ENCODE peak calls at places on chromosomes 3 and 15, in ten cellular contexts. W is psoas muscle, J is mesothelial cell of epicardium, E is HCT116, S is GM20000, Y is foreskin keratinocyte, A is AG04449, O is retinal pigment epithelial cell, Q is fibroblast of mammary gland, N is adrenal gland. K is an unnamed sample.
A peak's percentile ranks its signal among the peaks of the same experiment; 100 is the strongest.

GRCh38 chr3:61571516-61572336 is 10.4 kb downstream of the PTPRG start:
- DNase-seq in W (peak; percentile 72), J (no peak), E (no peak), S (no peak), Y (no peak), A (peak; percentile 54), O (no peak), Q (peak; percentile 96), N (no peak), K (no peak)

GRCh38 chr15:68557469-68558317 is 21.1 kb upstream of the CORO2B start:
- DNase-seq in W (no peak), J (peak; percentile 28), E (no peak), S (no peak), Y (no peak), A (no peak), O (no peak), Q (no peak), N (no peak), K (no peak)

GRCh38 chr3:71579934-71580318 is 3.6 kb downstream of the FOXP1 start:
- DNase-seq in W (no peak), J (no peak), E (no peak), S (no peak), Y (peak; percentile 28), A (no peak), O (no peak), Q (no peak), N (no peak), K (no peak)

GRCh38 chr3:182793663-182794454 is 555 bp downstream of the ATP11B start:
- DNase-seq in W (peak; percentile 72), J (peak; percentile 70), E (no peak), S (peak; percentile 45), Y (peak; percentile 57), A (no peak), O (no peak), Q (peak; percentile 36), N (peak; percentile 47), K (peak; percentile 76)

GRCh38 chr15:62886431-62887071 is 156.0 kb upstream of the TPM1 start:
- DNase-seq in W (no peak), J (no peak), E (no peak), S (no peak), Y (no peak), A (no peak), O (no peak), Q (peak; percentile 62), N (no peak), K (no peak)

GRCh38 chr15:74121858-74122257 is 8.5 kb upstream of the ISLR2 start:
- DNase-seq in W (no peak), J (no peak), E (no peak), S (no peak), Y (no peak), A (no peak), O (no peak), Q (no peak), N (no peak), K (no peak)

GRCh38 chr15:50943623-50944022 is 35.1 kb downstream of the AP4E1 start:
- DNase-seq in W (no peak), J (no peak), E (no peak), S (no peak), Y (peak; percentile 35), A (no peak), O (no peak), Q (peak; percentile 54), N (no peak), K (no peak)

GRCh38 chr3:111691293-111691909 is 96.3 kb upstream of the ZBED2 start:
- DNase-seq in W (no peak), J (no peak), E (no peak), S (no peak), Y (no peak), A (no peak), O (no peak), Q (peak; percentile 66), N (no peak), K (no peak)

GRCh38 chr3:119783883-119784282 is 2.0 kb downstream of the NR1I2 start:
- DNase-seq in W (no peak), J (no peak), E (no peak), S (no peak), Y (no peak), A (no peak), O (no peak), Q (no peak), N (no peak), K (no peak)

GRCh38 chr15:73284073-73284472 is 84.7 kb downstream of the HCN4 start:
- DNase-seq in W (no peak), J (no peak), E (no peak), S (no peak), Y (no peak), A (no peak), O (no peak), Q (peak; percentile 36), N (no peak), K (no peak)

GRCh38 chr15:64865998-64866520 is 24.3 kb downstream of the PLEKHO2 start:
- DNase-seq in W (no peak), J (no peak), E (no peak), S (no peak), Y (peak; percentile 58), A (peak; percentile 76), O (no peak), Q (peak; percentile 75), N (peak; percentile 63), K (no peak)

GRCh38 chr15:68821898-68822380 is 1.2 kb upstream of the ANP32A start:
- DNase-seq in W (no peak), J (no peak), E (no peak), S (no peak), Y (peak; percentile 35), A (no peak), O (no peak), Q (peak; percentile 11), N (no peak), K (no peak)

DNA sequence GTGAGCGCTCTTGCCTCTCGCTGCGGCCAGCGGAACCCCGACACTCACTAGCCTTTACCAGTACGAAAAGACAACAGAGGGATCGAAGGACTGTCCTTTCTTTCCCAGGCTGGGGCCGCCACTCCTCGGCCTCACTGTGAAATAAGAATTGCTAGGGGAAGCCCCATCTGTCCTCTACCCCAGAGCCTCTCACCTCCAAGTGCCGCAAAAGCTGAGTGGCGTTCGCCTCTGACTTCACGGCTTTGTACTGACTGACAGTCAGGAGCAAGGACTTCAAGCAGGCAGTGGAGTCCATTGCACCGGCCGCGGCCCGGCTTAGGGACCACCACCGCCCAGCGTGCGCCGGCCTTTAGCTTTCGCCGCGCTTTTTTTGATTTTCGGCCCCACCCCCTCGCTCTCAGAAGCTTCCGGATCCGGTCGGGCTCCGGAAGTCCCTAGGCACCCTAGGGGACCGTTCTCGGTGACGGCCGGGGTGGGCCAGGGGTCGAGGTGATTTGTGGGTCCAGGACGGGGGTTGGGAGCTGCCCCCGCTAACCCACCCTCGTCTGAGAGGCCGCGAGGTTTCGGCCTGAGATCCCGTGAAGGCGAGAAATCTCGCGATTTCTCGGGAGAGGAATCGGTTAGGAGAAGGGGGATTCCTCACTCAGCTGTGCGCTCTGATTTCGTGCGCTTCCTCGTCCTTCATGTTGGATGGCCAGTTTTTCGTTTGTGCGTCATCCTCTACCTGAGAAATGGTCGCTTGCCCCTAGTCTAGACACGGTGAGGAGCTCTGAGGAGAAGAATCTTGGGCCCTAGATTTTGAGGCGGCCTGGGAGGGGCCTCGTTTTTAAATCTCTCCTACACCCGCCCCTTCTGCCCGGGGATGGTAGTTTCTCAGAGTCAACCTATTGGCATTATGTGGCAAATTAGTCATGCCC is at the start of the genes CIP2A and DZIP3:
- DNase-seq in W (peak; percentile 94), J (peak; percentile 93), E (peak; percentile 91), S (peak; percentile 87), Y (peak; percentile 92), A (peak; percentile 58), O (peak; percentile 80), Q (peak; percentile 91), N (peak; percentile 86), K (peak; percentile 95)
- TF ChIP-seq CTCF in W (no peak), J (no peak), E (no peak), S (no peak), Y (no peak), A (no peak), O (no peak), Q (peak; percentile 0), N (no peak), K (peak; percentile 38)

DNA sequence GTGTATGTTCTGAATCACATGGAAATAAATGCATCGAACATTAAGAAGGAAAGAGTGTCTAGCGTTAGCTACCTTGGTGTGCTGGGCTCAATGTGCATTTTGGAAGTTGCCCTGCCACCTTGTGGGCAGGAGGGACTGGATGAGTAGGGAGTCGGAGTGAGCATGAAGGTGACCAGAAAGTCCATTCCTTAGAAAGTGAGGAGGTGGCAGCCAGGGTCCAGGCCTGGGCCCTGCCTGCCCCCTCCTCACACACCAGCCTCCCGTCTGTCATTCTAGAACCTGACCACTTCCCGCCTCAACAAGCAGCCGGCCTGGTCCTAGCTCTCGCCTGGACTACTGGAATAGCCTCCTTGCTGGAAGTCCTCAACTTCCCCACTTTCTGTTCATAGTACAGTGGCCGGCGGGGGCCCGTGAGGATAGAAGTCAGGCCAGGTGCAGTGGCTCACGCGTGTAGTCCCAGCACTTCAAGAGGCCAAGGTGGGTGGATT is 10.2 kb upstream of the GATA2 start:
- DNase-seq in W (no peak), J (no peak), E (no peak), S (no peak), Y (no peak), A (no peak), O (no peak), Q (no peak), N (no peak), K (no peak)
- TF ChIP-seq CTCF in W (no peak), J (no peak), E (peak; percentile 36), S (no peak), Y (peak; percentile 37), A (peak; percentile 20), O (peak; percentile 37), Q (peak; percentile 16), N (no peak), K (peak; percentile 44)

GRCh38 chr3:174531262-174531982 is 327.7 kb upstream of the NAALADL2 start:
- DNase-seq in W (no peak), J (no peak), E (no peak), S (no peak), Y (peak; percentile 11), A (no peak), O (peak; percentile 3), Q (no peak), N (no peak), K (no peak)
- TF ChIP-seq CTCF in W (no peak), J (no peak), E (no peak), S (no peak), Y (no peak), A (no peak), O (no peak), Q (no peak), N (no peak), K (no peak)

GRCh38 chr3:135217730-135218129 is 422.7 kb downstream of the EPHB1 start:
- DNase-seq in W (no peak), J (no peak), E (no peak), S (no peak), Y (no peak), A (no peak), O (no peak), Q (no peak), N (no peak), K (no peak)

GRCh38 chr3:135214400-135214799 is 419.3 kb downstream of the EPHB1 start:
- DNase-seq in W (no peak), J (no peak), E (no peak), S (no peak), Y (no peak), A (no peak), O (no peak), Q (no peak), N (no peak), K (no peak)

GRCh38 chr3:135216659-135217058 is 421.6 kb downstream of the EPHB1 start:
- DNase-seq in W (no peak), J (no peak), E (no peak), S (no peak), Y (no peak), A (no peak), O (no peak), Q (no peak), N (no peak), K (no peak)

GRCh38 chr3:135215516-135215915 is 420.5 kb downstream of the EPHB1 start:
- DNase-seq in W (no peak), J (no peak), E (no peak), S (no peak), Y (no peak), A (no peak), O (no peak), Q (peak; percentile 37), N (no peak), K (no peak)

GRCh38 chr3:135213213-135213612 is 418.2 kb downstream of the EPHB1 start:
- DNase-seq in W (no peak), J (no peak), E (no peak), S (no peak), Y (no peak), A (no peak), O (no peak), Q (no peak), N (no peak), K (no peak)
- TF ChIP-seq CTCF in W (no peak), J (no peak), E (no peak), S (no peak), Y (no peak), A (no peak), O (no peak), Q (no peak), N (no peak), K (no peak)

K was measured in type B pancreatic cell.